ENCODE peak calls at places on chromosomes 16 and 17, in six cellular contexts. D, Y, K, F, L and Q are unnamed samples.
A peak's percentile ranks its signal among the peaks of the same experiment; 100 is the strongest.

GRCh38 chr17:82342361-82343079 is 9.0 kb upstream of the SECTM1 start:
- DNase-seq in K (peak; percentile 70), Y (no peak), L (no peak), F (no peak), D (no peak), Q (no peak)

GRCh38 chr17:65554568-65555223 is 6.8 kb downstream of the AXIN2 start:
- DNase-seq in K (no peak), F (no peak), L (no peak), Y (no peak), D (no peak), Q (peak; percentile 37)

GRCh38 chr17:66677201-66677981 is 157.5 kb upstream of the CACNG5 start:
- DNase-seq in D (no peak), L (no peak), K (no peak), Y (no peak), F (peak; percentile 69), Q (peak; percentile 90)

GRCh38 chr17:10666921-10667320 is 9.8 kb upstream of the MYH3 start:
- DNase-seq in D (no peak), F (peak; percentile 35), K (no peak), L (no peak), Y (no peak), Q (no peak)

GRCh38 chr17:82103588-82104451 is 5.8 kb upstream of the FASN start:
- DNase-seq in L (no peak), F (no peak), D (peak; percentile 94), K (peak; percentile 49), Y (no peak), Q (no peak)

GRCh38 chr17:48814504-48814903 is 2.5 kb downstream of the TTLL6 start:
- DNase-seq in Y (no peak), D (no peak), F (peak; percentile 80), L (peak; percentile 42), K (peak; percentile 75), Q (peak; percentile 3)

GRCh38 chr16:23148513-23149266 is 562 bp downstream of the USP31 start:
- DNase-seq in K (peak; percentile 41), D (peak; percentile 69), L (peak; percentile 28), F (peak; percentile 68), Y (no peak), Q (no peak)

GRCh38 chr16:11224096-11224893 is 31.7 kb downstream of the SOCS1 start:
- DNase-seq in L (peak; percentile 39), D (no peak), Y (peak; percentile 13), F (no peak), K (peak; percentile 44), Q (no peak)

GRCh38 chr17:16352838-16353701 is at the start of gene CENPV:
- DNase-seq in L (peak; percentile 49), F (peak; percentile 77), K (peak; percentile 51), D (no peak), Y (no peak), Q (peak; percentile 27)

GRCh38 chr17:46948544-46948943 is 25.6 kb downstream of the GOSR2 start:
- DNase-seq in D (no peak), Y (no peak), F (no peak), K (no peak), L (no peak), Q (no peak)

GRCh38 chr17:6536053-6536452 is 20.3 kb downstream of the PITPNM3 start:
- DNase-seq in L (no peak), K (peak; percentile 91), Y (no peak), F (no peak), D (peak; percentile 9), Q (no peak)

GRCh38 chr17:6536566-6537065 is 19.7 kb downstream of the PITPNM3 start:
- DNase-seq in D (peak; percentile 6), F (no peak), Y (no peak), L (no peak), K (no peak), Q (no peak)

GRCh38 chr17:16282522-16282921 is 65.5 kb downstream of the PIGL start:
- DNase-seq in F (peak; percentile 70), K (no peak), D (no peak), Y (no peak), L (no peak), Q (peak; percentile 96)

GRCh38 chr16:82088483-82088882 is 53.4 kb downstream of the HSD17B2 start:
- DNase-seq in D (no peak), K (no peak), Y (no peak), F (no peak), L (no peak), Q (no peak)

GRCh38 chr16:61150351-61150750 is 885.9 kb downstream of the CDH8 start:
- DNase-seq in L (no peak), K (no peak), F (no peak), D (no peak), Y (no peak), Q (no peak)

GRCh38 chr17:56175299-56175935 is 22.1 kb downstream of the ANKFN1 start:
- DNase-seq in D (no peak), Y (no peak), F (no peak), L (no peak), K (no peak), Q (no peak)

GRCh38 chr16:25020112-25020591 is 5.0 kb upstream of the ARHGAP17 start:
- DNase-seq in D (no peak), F (no peak), Y (no peak), K (no peak), L (no peak), Q (no peak)

GRCh38 chr16:83953796-83954576 is 946 bp downstream of the OSGIN1 start:
- DNase-seq in F (peak; percentile 42), L (no peak), D (no peak), Y (no peak), K (peak; percentile 32), Q (peak; percentile 18)

GRCh38 chr17:33012522-33013033 is 20.9 kb downstream of the SPACA3 start:
- DNase-seq in F (peak; percentile 94), D (no peak), Y (no peak), L (no peak), K (no peak), Q (peak; percentile 93)

GRCh38 chr17:72569193-72569946 is 448.6 kb downstream of the SOX9 start:
- DNase-seq in D (no peak), Y (no peak), K (no peak), L (no peak), F (no peak), Q (no peak)

GRCh38 chr16:30758988-30759461 is 2.8 kb downstream of the CFAP119 start:
- DNase-seq in K (no peak), Y (no peak), D (no peak), L (no peak), F (no peak), Q (no peak)

GRCh38 chr17:59370580-59371299 is 39.3 kb downstream of the YPEL2 start:
- DNase-seq in D (no peak), F (no peak), K (no peak), L (no peak), Y (no peak), Q (no peak)

GRCh38 chr16:2742323-2743006 is 10.0 kb upstream of the SRRM2 start:
- DNase-seq in D (no peak), F (no peak), K (no peak), L (no peak), Y (no peak), Q (no peak)

GRCh38 chr17:45116434-45117016 is 15.8 kb downstream of the PLCD3 start:
- DNase-seq in L (no peak), Y (no peak), D (no peak), K (no peak), F (no peak), Q (no peak)

GRCh38 chr16:58266336-58266735 is 28.5 kb downstream of the PRSS54 start:
- DNase-seq in F (no peak), Y (no peak), L (no peak), K (no peak), D (no peak), Q (no peak)

GRCh38 chr17:6305613-6306360 is 129.1 kb downstream of the AIPL1 start:
- DNase-seq in F (no peak), L (no peak), D (no peak), K (peak; percentile 13), Y (no peak), Q (no peak)

GRCh38 chr17:81409190-81409935 is 14.1 kb downstream of the BAHCC1 start:
- DNase-seq in Y (no peak), F (no peak), D (no peak), L (no peak), K (peak; percentile 69), Q (no peak)

GRCh38 chr16:70577256-70577698 is 53.7 kb downstream of the SF3B3 start:
- DNase-seq in Y (peak; percentile 74), F (peak; percentile 91), K (no peak), D (peak; percentile 52), L (no peak), Q (peak; percentile 71)

GRCh38 chr17:41307647-41308046 is 1.5 kb downstream of the KRTAP16-1 start:
- DNase-seq in K (no peak), F (no peak), Y (no peak), L (no peak), D (no peak), Q (peak; percentile 68)

GRCh38 chr16:71645450-71645849 is 19.5 kb downstream of the MARVELD3 start:
- DNase-seq in Y (no peak), F (no peak), D (no peak), K (peak; percentile 48), L (no peak), Q (peak; percentile 10)

GRCh38 chr17:82051776-82052637 is at the start of the genes GPS1 and RFNG:
- DNase-seq in L (peak; percentile 80), K (peak; percentile 86), Y (no peak), F (peak; percentile 83), D (peak; percentile 76), Q (peak; percentile 22)

GRCh38 chr17:65332375-65332774 is 195.2 kb downstream of the RGS9 start:
- DNase-seq in K (no peak), F (peak; percentile 49), Y (no peak), D (no peak), L (no peak), Q (peak; percentile 79)

GRCh38 chr17:40910441-40910841 is 25.4 kb upstream of the KRT20 start:
- DNase-seq in Y (no peak), K (no peak), F (peak; percentile 84), D (no peak), L (no peak), Q (peak; percentile 83)

DNA sequence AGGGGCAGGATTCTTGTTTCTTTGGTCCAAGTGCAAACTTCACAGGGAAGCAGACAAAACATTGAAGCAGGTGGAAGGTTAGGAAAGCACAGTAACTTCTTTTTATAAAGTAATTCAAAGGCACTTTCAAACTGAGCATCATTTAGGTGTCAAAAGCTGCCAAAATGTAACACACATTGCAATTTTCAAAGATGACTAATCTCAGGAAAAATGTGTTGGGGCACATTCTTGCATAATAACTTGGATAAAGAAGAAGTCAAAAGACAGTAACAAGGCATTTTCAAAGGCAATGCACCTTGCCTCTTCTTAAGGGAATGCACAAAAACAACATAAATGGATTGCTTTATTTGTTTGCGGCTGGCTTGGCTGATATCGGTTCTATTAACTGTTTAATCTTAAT is 3.6 kb downstream of the KCNJ2 start:
- DNase-seq in K (no peak), F (peak; percentile 7), D (no peak), L (no peak), Y (no peak), Q (peak; percentile 65)
- H3K4me1 ChIP-seq in K (no peaks in the 10 kb centered on the region), F (peaks cover 25% of the 10 kb centered on the region), D (no peaks in the 10 kb centered on the region), L (peaks cover 14% of the 10 kb centered on the region), Y (peaks cover 11% of the 10 kb centered on the region), Q (peaks cover 12% of the 10 kb centered on the region)

GRCh38 chr16:561413-561794 is 1.2 kb downstream of the PRR35 start:
- DNase-seq in L (no peak), K (no peak), Y (no peak), F (no peak), D (no peak), Q (no peak)
- H3K4me1 ChIP-seq in L (peaks cover 4% of the 10 kb centered on the region), K (peaks cover 23% of the 10 kb centered on the region), Y (peaks cover 12% of the 10 kb centered on the region), F (peaks cover 2% of the 10 kb centered on the region), D (peaks cover 10% of the 10 kb centered on the region), Q (peaks cover under 1% of the 10 kb centered on the region)

GRCh38 chr17:50636145-50636803 is 1.6 kb downstream of the ABCC3 start:
- DNase-seq in Y (no peak), L (no peak), K (no peak), F (peak; percentile 45), D (no peak), Q (no peak)
- H3K4me1 ChIP-seq in Y (peaks cover 71% of the 10 kb centered on the region), L (peaks cover 5% of the 10 kb centered on the region), K (peaks cover 47% of the 10 kb centered on the region), F (peaks cover 66% of the 10 kb centered on the region), D (peaks cover 13% of the 10 kb centered on the region), Q (peaks cover 44% of the 10 kb centered on the region)

GRCh38 chr17:38713456-38713855 is 8.4 kb downstream of the MLLT6 start:
- DNase-seq in F (no peak), Y (no peak), L (no peak), D (no peak), K (no peak), Q (no peak)
- H3K4me1 ChIP-seq in F (no peaks in the 10 kb centered on the region), Y (no peaks in the 10 kb centered on the region), L (peaks cover 12% of the 10 kb centered on the region), D (no peaks in the 10 kb centered on the region), K (peaks cover 22% of the 10 kb centered on the region), Q (no peaks in the 10 kb centered on the region)